ENCODE peak calls at places on chromosomes 12 and 14, in ten cellular contexts. Q, Y, I, R, B, S, E, J, O and Z are unnamed samples.

GRCh38 chr14:33954016-33954598 is 3.2 kb upstream of the EGLN3 start:
- DNase-seq in Q (no peak), Y (no peak), I (no peak), R (no peak), B (no peak), S (no peak), E (no peak), J (no peak), O (no peak), Z (no peak)

GRCh38 chr14:60094306-60094897 is 2.7 kb downstream of the PCNX4 start:
- DNase-seq in Q (peak; percentile 78), Y (peak; percentile 30), I (peak; percentile 84), R (no peak), B (no peak), S (peak; percentile 6), E (peak; percentile 61), J (no peak), O (no peak), Z (no peak)

GRCh38 chr12:110022980-110023633 is 23.9 kb downstream of the ANKRD13A start:
- DNase-seq in Q (peak; percentile 64), Y (no peak), I (peak; percentile 89), R (no peak), B (no peak), S (no peak), E (no peak), J (peak; percentile 49), O (no peak), Z (no peak)

GRCh38 chr12:47863985-47864384 is 40.8 kb downstream of the VDR start:
- DNase-seq in Q (no peak), Y (no peak), I (no peak), R (peak; percentile 79), B (no peak), S (no peak), E (no peak), J (no peak), O (no peak), Z (no peak)

GRCh38 chr12:12979731-12980259 is 20.3 kb downstream of the HEBP1 start:
- DNase-seq in Q (peak; percentile 99), Y (no peak), I (peak; percentile 96), R (peak; percentile 52), B (no peak), S (no peak), E (no peak), J (peak; percentile 91), O (no peak), Z (no peak)

GRCh38 chr14:20976291-20976690 is 13.5 kb upstream of the METTL17 start:
- DNase-seq in Q (no peak), Y (no peak), I (no peak), R (no peak), B (no peak), S (no peak), E (no peak), J (no peak), O (no peak), Z (no peak)

GRCh38 chr14:68363841-68364711 is 428.8 kb downstream of the ZFP36L1 start:
- DNase-seq in Q (peak; percentile 66), Y (peak; percentile 29), I (peak; percentile 81), R (no peak), B (peak; percentile 68), S (peak; percentile 78), E (peak; percentile 74), J (no peak), O (no peak), Z (no peak)

GRCh38 chr14:100578552-100578951 is 8.7 kb downstream of the BEGAIN start:
- DNase-seq in Q (peak; percentile 47), Y (no peak), I (no peak), R (peak; percentile 31), B (peak; percentile 1), S (no peak), E (no peak), J (no peak), O (no peak), Z (no peak)

DNA sequence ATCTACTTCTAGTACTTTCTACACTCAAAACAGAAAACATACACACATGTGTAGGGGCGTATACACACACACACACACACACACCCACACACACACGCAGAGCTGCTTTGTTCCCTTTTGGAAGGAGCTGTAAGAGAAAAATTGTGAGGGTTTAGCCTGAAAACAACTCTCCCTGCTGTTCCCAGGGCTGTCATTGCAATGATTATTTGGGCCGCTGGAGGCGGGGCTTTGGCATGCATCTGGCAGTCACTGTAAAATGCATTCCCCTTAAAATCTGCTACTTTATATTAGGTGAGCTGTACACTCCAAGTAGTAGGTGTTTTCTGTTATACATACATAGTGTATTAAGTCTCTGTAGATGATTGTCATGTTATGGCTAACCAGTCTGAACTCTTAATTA is 29.1 kb upstream of the SLC38A2 start:
- DNase-seq in Q (peak; percentile 52), Y (no peak), I (peak; percentile 61), R (peak; percentile 49), B (no peak), S (no peak), E (no peak), J (no peak), O (no peak), Z (no peak)
- TF ChIP-seq CTCF in Q (peak; percentile 50), Y (no peak), I (no peak), R (peak; percentile 19), B (no peak), S (no peak), E (peak; percentile 28), J (peak; percentile 10), O (no peak), Z (no peak)

GRCh38 chr12:112539221-112539620 is 120.5 kb downstream of the PTPN11 start:
- DNase-seq in Q (no peak), Y (no peak), I (no peak), R (no peak), B (no peak), S (no peak), E (no peak), J (no peak), O (no peak), Z (no peak)
- TF ChIP-seq CTCF in Q (no peak), Y (peak; percentile 33), I (no peak), R (no peak), B (no peak), S (no peak), E (peak; percentile 23), J (no peak), O (no peak), Z (no peak)

GRCh38 chr14:65173973-65174693 is 71.8 kb upstream of the MAX start:
- DNase-seq in Q (no peak), Y (no peak), I (no peak), R (no peak), B (peak; percentile 68), S (peak; percentile 41), E (peak; percentile 80), J (no peak), O (no peak), Z (no peak)

GRCh38 chr14:65169351-65169750 is 67.0 kb upstream of the MAX start:
- DNase-seq in Q (peak; percentile 89), Y (no peak), I (peak; percentile 60), R (no peak), B (no peak), S (no peak), E (no peak), J (peak; percentile 15), O (peak; percentile 78), Z (peak; percentile 83)

GRCh38 chr14:65168840-65169239 is 66.5 kb upstream of the MAX start:
- DNase-seq in Q (peak; percentile 90), Y (no peak), I (no peak), R (peak; percentile 27), B (no peak), S (no peak), E (no peak), J (no peak), O (no peak), Z (peak; percentile 28)

GRCh38 chr14:65170318-65170717 is 68.0 kb upstream of the MAX start:
- DNase-seq in Q (no peak), Y (no peak), I (peak; percentile 20), R (no peak), B (no peak), S (no peak), E (no peak), J (no peak), O (no peak), Z (no peak)

DNA sequence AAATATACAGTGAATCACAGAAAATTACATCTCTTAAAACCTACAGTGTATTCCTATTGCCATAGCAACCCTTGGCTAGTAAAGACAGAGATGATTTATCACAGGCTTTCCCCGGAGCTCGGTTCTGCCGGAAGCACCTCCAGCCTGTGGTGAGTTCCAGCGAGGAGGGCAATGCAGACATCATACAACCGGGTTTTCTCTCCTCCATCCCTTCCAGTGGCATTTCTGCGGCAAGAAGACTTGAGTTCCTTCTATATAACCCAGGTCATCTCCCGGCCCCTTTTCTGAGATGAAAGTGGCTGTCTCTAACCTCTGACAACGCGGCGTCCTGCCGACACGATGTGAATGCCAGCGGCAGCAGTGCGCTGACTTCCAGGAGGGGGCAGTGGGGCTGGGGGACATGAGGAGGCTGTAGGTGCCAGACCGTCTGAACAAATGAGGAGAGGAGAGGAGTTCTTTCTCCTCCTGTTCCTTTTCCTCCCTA is 68.5 kb upstream of the MAX start:
- DNase-seq in Q (peak; percentile 93), Y (peak; percentile 66), I (peak; percentile 85), R (no peak), B (peak; percentile 65), S (peak; percentile 58), E (peak; percentile 76), J (peak; percentile 57), O (no peak), Z (peak; percentile 56)
- TF ChIP-seq CTCF in Q (peak; percentile 51), Y (peak; percentile 36), I (peak; percentile 39), R (no peak), B (no peak), S (peak; percentile 19), E (peak; percentile 63), J (peak; percentile 67), O (no peak), Z (peak; percentile 48)

GRCh38 chr14:92786427-92786756 is 7.7 kb upstream of the GOLGA5 start:
- DNase-seq in Q (no peak), Y (no peak), I (no peak), R (no peak), B (no peak), S (no peak), E (no peak), J (no peak), O (no peak), Z (no peak)

GRCh38 chr14:92789457-92790089 is 4.5 kb upstream of the GOLGA5 start:
- DNase-seq in Q (peak; percentile 23), Y (no peak), I (no peak), R (no peak), B (no peak), S (no peak), E (no peak), J (no peak), O (no peak), Z (no peak)

GRCh38 chr14:92787554-92787953 is 6.6 kb upstream of the GOLGA5 start:
- DNase-seq in Q (no peak), Y (no peak), I (no peak), R (no peak), B (no peak), S (no peak), E (no peak), J (no peak), O (no peak), Z (no peak)

GRCh38 chr14:92783813-92784431 is 10.2 kb upstream of the GOLGA5 start:
- DNase-seq in Q (peak; percentile 80), Y (peak; percentile 45), I (peak; percentile 51), R (peak; percentile 64), B (no peak), S (no peak), E (no peak), J (no peak), O (peak; percentile 70), Z (peak; percentile 51)

DNA sequence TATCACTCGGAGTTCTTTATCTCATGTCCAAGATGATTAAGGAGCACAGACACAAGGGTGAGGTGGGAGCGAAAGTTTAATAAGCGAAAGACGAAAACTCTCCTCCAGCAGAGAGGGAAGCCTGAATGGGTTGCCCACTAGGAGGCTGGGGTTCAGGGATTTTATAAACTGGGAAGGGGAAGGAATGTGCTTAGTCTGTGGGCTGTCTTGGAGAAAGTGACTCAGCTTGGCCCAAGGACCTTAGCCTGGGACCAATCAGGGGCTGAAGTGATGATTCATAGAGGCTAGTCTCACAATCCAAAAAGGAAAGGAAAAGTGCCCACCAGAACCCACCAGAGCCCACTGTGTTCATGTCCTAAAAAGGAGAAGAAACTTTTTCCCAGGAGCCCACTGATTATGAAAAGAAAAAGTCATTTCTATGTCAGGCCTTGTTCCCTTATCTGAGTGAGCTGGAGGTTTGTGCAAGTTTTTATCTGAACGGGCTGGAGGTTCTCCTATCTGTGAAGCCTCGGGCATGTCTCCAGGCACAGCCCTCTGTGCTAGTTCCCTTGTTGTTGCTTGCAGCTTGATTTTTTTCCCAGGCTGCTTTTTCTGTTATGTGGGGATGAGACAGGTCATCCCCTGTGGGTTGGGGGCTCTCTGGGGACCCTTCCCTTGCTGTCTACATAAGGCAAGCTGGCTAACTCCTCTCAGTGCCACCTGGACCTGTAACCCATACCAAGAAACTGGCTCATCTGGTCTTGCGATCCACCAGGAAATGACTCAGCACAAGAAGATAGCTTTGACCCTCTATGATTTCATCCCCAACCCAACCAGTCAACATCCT is 8.3 kb upstream of the GOLGA5 start:
- DNase-seq in Q (peak; percentile 89), Y (peak; percentile 52), I (peak; percentile 89), R (peak; percentile 34), B (no peak), S (no peak), E (peak; percentile 29), J (peak; percentile 38), O (no peak), Z (no peak)
- TF ChIP-seq CTCF in Q (no peak), Y (no peak), I (peak; percentile 31), R (no peak), B (no peak), S (no peak), E (no peak), J (peak; percentile 22), O (no peak), Z (no peak)